ENCODE peak calls at places on chromosomes 6 and 20, in five cellular contexts. H, D, V, M and X are unnamed samples.

GRCh38 chr6:110816677-110817076 is 1.4 kb upstream of the CDK19 start:
- DNase-seq in D (no peak), H (no peak), V (no peak), M (no peak), X (peak)

GRCh38 chr20:15188415-15188814 is 851.0 kb upstream of the FLRT3 start:
- DNase-seq in M (no peak), H (no peak), D (no peak), V (no peak), X (no peak)

GRCh38 chr20:59866338-59866737 is 67.1 kb downstream of the SYCP2 start:
- DNase-seq in D (no peak), V (no peak), M (no peak), H (no peak), X (no peak)

GRCh38 chr6:35298625-35299140 is 1.1 kb downstream of the DEF6 start:
- DNase-seq in V (no peak), D (no peak), M (no peak), H (no peak), X (no peak)

GRCh38 chr20:61739086-61739831 is 326.4 kb downstream of the TAF4 start:
- DNase-seq in M (no peak), D (no peak), V (no peak), H (no peak), X (no peak)

GRCh38 chr6:169868458-169868857 is 117.0 kb downstream of the ERMARD start:
- DNase-seq in D (peak), V (no peak), M (no peak), H (peak), X (peak)

GRCh38 chr6:84137051-84137375 is 90.4 kb downstream of the CEP162 start:
- DNase-seq in M (no peak), D (no peak), V (no peak), H (no peak), X (no peak)

GRCh38 chr6:151068761-151069312 is 170.9 kb upstream of the AKAP12 start:
- DNase-seq in H (no peak), V (no peak), M (peak), D (no peak), X (no peak)

GRCh38 chr20:17958326-17959256 is 10.0 kb downstream of the SNX5 start:
- DNase-seq in V (no peak), D (no peak), M (no peak), H (no peak), X (no peak)

GRCh38 chr20:35165221-35166185 is 6.4 kb upstream of the PROCR start:
- DNase-seq in M (no peak), D (no peak), V (no peak), H (no peak), X (no peak)

GRCh38 chr6:3285732-3286131 is 27.0 kb downstream of the PSMG4 start:
- DNase-seq in V (no peak), M (no peak), D (no peak), H (no peak), X (no peak)

GRCh38 chr20:63409066-63409833 is 48.1 kb upstream of the CHRNA4 start:
- DNase-seq in D (no peak), V (no peak), M (no peak), H (no peak), X (no peak)

GRCh38 chr20:44891826-44892225 is 6.3 kb downstream of the YWHAB start:
- DNase-seq in M (no peak), D (no peak), V (no peak), H (no peak), X (no peak)

GRCh38 chr6:53527249-53527765 is 17.6 kb downstream of the GCLC start:
- DNase-seq in M (no peak), D (no peak), V (no peak), H (no peak), X (no peak)

GRCh38 chr6:155530219-155530834 is 74.7 kb upstream of the NOX3 start:
- DNase-seq in M (peak), D (no peak), V (peak), H (no peak), X (no peak)

GRCh38 chr6:2891768-2892170 is 11.3 kb downstream of the SERPINB9 start:
- DNase-seq in H (no peak), D (no peak), M (no peak), V (no peak), X (peak)

GRCh38 chr6:68778356-68779020 is 143.4 kb downstream of the ADGRB3 start:
- DNase-seq in D (no peak), M (peak), V (peak), H (no peak), X (peak)

GRCh38 chr6:29757282-29757681 is 34.0 kb downstream of the HLA-F start:
- DNase-seq in H (no peak), V (no peak), M (no peak), D (no peak), X (no peak)

GRCh38 chr6:135159531-135159930 is 21.6 kb upstream of the MYB start:
- DNase-seq in H (no peak), M (no peak), V (no peak), D (no peak), X (no peak)

GRCh38 chr20:35006009-35006408 is 50.3 kb downstream of the MYH7B start:
- DNase-seq in H (no peak), V (peak), M (no peak), D (no peak), X (no peak)

GRCh38 chr6:151350442-151351145 is 40.8 kb downstream of the ZBTB2 start:
- DNase-seq in H (no peak), D (no peak), M (no peak), V (no peak), X (no peak)

GRCh38 chr20:57480444-57481152 is 44.3 kb downstream of the CTCFL start:
- DNase-seq in D (no peak), H (peak), V (no peak), M (no peak), X (no peak)

GRCh38 chr6:20203561-20204528 is 8.4 kb downstream of the MBOAT1 start:
- DNase-seq in M (no peak), V (no peak), H (no peak), D (no peak), X (no peak)

GRCh38 chr6:128487055-128487454 is 33.3 kb downstream of the PTPRK start:
- DNase-seq in M (no peak), V (peak), D (no peak), H (no peak), X (no peak)

GRCh38 chr6:45990162-45990561 is 25.5 kb downstream of the CLIC5 start:
- DNase-seq in H (no peak), D (no peak), M (no peak), V (no peak), X (no peak)

GRCh38 chr6:73665686-73666319 is 12.0 kb upstream of the SLC17A5 start:
- DNase-seq in H (no peak), M (no peak), D (no peak), V (no peak), X (no peak)

GRCh38 chr20:35743693-35744491 is 1.8 kb upstream of the RBM39 start:
- DNase-seq in M (no peak), V (no peak), D (no peak), H (no peak), X (no peak)

GRCh38 chr6:52116605-52116948 is 29.2 kb upstream of the PKHD1 start:
- DNase-seq in D (no peak), V (no peak), H (no peak), M (no peak), X (peak)

GRCh38 chr20:34112600-34113061 is 588 bp upstream of the EIF2S2 start:
- DNase-seq in V (peak), D (peak), H (no peak), M (peak), X (peak)